ENCODE peak calls at places on chromosomes 1 and 21, in eight cellular contexts. One of them, this sample, is unnamed.

GRCh38 chr1:219443763-219444162 is 169.1 kb downstream of the ZC3H11B start:
- DNase-seq in G401: no peak
- DNase-seq in neural progenitor cell: no peak
- DNase-seq in HS-5: no peak
- DNase-seq in HT1080: peak; percentile 52
- DNase-seq in AG09319: no peak
- DNase-seq in HFF-Myc: no peak
- DNase-seq in NCI-H1105: no peak
- DNase-seq in this sample: no peak

GRCh38 chr1:54355931-54356679 is 50.1 kb downstream of the SSBP3 start:
- DNase-seq in G401: peak; percentile 90
- DNase-seq in neural progenitor cell: peak; percentile 66
- DNase-seq in HS-5: no peak
- DNase-seq in HT1080: no peak
- DNase-seq in AG09319: no peak
- DNase-seq in HFF-Myc: no peak
- DNase-seq in NCI-H1105: no peak
- DNase-seq in this sample: no peak

GRCh38 chr21:16423921-16424320 is 694.1 kb downstream of the USP25 start:
- DNase-seq in G401: peak; percentile 30
- DNase-seq in neural progenitor cell: no peak
- DNase-seq in HS-5: no peak
- DNase-seq in HT1080: no peak
- DNase-seq in AG09319: no peak
- DNase-seq in HFF-Myc: no peak
- DNase-seq in NCI-H1105: no peak
- DNase-seq in this sample: no peak

GRCh38 chr1:53766766-53767409 is 27.9 kb upstream of the GLIS1 start:
- DNase-seq in G401: no peak
- DNase-seq in neural progenitor cell: no peak
- DNase-seq in HS-5: no peak
- DNase-seq in HT1080: peak; percentile 28
- DNase-seq in AG09319: no peak
- DNase-seq in HFF-Myc: no peak
- DNase-seq in NCI-H1105: no peak
- DNase-seq in this sample: peak; percentile 36

GRCh38 chr1:185843971-185844370 is 109.8 kb downstream of the HMCN1 start:
- DNase-seq in G401: no peak
- DNase-seq in neural progenitor cell: no peak
- DNase-seq in HS-5: no peak
- DNase-seq in HT1080: no peak
- DNase-seq in AG09319: no peak
- DNase-seq in HFF-Myc: no peak
- DNase-seq in NCI-H1105: no peak
- DNase-seq in this sample: no peak

GRCh38 chr1:92709738-92710137 is 75.2 kb downstream of the EVI5 start:
- DNase-seq in G401: no peak
- DNase-seq in neural progenitor cell: no peak
- DNase-seq in HS-5: no peak
- DNase-seq in HT1080: peak; percentile 40
- DNase-seq in AG09319: no peak
- DNase-seq in HFF-Myc: peak; percentile 15
- DNase-seq in NCI-H1105: no peak
- DNase-seq in this sample: no peak

GRCh38 chr1:2598329-2598931 is 11.9 kb downstream of the PRXL2B start:
- DNase-seq in G401: no peak
- DNase-seq in neural progenitor cell: no peak
- DNase-seq in HS-5: no peak
- DNase-seq in HT1080: no peak
- DNase-seq in AG09319: no peak
- DNase-seq in HFF-Myc: no peak
- DNase-seq in NCI-H1105: no peak
- DNase-seq in this sample: no peak

GRCh38 chr1:25140073-25140797 is 92.1 kb downstream of the SYF2 start:
- DNase-seq in G401: no peak
- DNase-seq in neural progenitor cell: no peak
- DNase-seq in HS-5: no peak
- DNase-seq in HT1080: no peak
- DNase-seq in AG09319: no peak
- DNase-seq in HFF-Myc: peak; percentile 31
- DNase-seq in NCI-H1105: no peak
- DNase-seq in this sample: no peak

GRCh38 chr1:17822741-17823426 is 67.8 kb downstream of the ACTL8 start:
- DNase-seq in G401: no peak
- DNase-seq in neural progenitor cell: no peak
- DNase-seq in HS-5: no peak
- DNase-seq in HT1080: no peak
- DNase-seq in AG09319: no peak
- DNase-seq in HFF-Myc: no peak
- DNase-seq in NCI-H1105: no peak
- DNase-seq in this sample: no peak